ENCODE peak calls at places on chromosomes 5 and 9, in six cellular contexts. U is GM12891, D is GM12878, R is H1, F is HepG2, V is K562. B is an unnamed sample.

GRCh38 chr5:126137771-126138474 is 285.3 kb upstream of the GRAMD2B start:
- DNase-seq in U (no peak), D (no peak), R (no peak), F (no peak), V (no peak), B (no peak)

GRCh38 chr9:127763918-127764384 is 14.5 kb downstream of the SH2D3C start:
- DNase-seq in U (no peak), D (no peak), R (peak), F (peak), V (peak), B (no peak)

GRCh38 chr9:89400398-89401116 is 82.3 kb downstream of the SECISBP2 start:
- DNase-seq in U (no peak), D (no peak), R (no peak), F (no peak), V (no peak), B (no peak)

GRCh38 chr5:151772868-151773561 is 1.3 kb downstream of the G3BP1 start:
- DNase-seq in U (no peak), D (no peak), R (no peak), F (no peak), V (no peak), B (no peak)

GRCh38 chr9:13388157-13388556 is 108.7 kb upstream of the MPDZ start:
- DNase-seq in U (no peak), D (no peak), R (no peak), F (no peak), V (no peak), B (no peak)

GRCh38 chr9:94441796-94442195 is 113.1 kb upstream of the PCAT7 start:
- DNase-seq in U (no peak), D (no peak), R (no peak), F (no peak), V (no peak), B (no peak)

GRCh38 chr5:160083012-160083436 is 36.2 kb downstream of the PWWP2A start:
- DNase-seq in U (no peak), D (no peak), R (no peak), F (no peak), V (no peak), B (no peak)

GRCh38 chr9:2461886-2462285 is 159.7 kb upstream of the VLDLR start:
- DNase-seq in U (no peak), D (no peak), R (no peak), F (no peak), V (no peak), B (no peak)

GRCh38 chr9:126383395-126384104 is 56.9 kb downstream of the MVB12B start:
- DNase-seq in U (no peak), D (no peak), R (peak), F (no peak), V (no peak), B (no peak)

GRCh38 chr9:28792736-28793135 is 1219.5 kb upstream of the C9orf72 start:
- DNase-seq in U (no peak), D (no peak), R (no peak), F (no peak), V (no peak), B (no peak)

GRCh38 chr5:131947445-131947844 is 2.0 kb upstream of the MEIKIN start:
- DNase-seq in U (no peak), D (no peak), R (no peak), F (no peak), V (no peak), B (no peak)

GRCh38 chr5:132500244-132500930 is 9.8 kb upstream of the IRF1 start:
- DNase-seq in U (no peak), D (no peak), R (peak), F (no peak), V (no peak), B (no peak)

GRCh38 chr9:127488946-127489345 is 37.6 kb downstream of the LRSAM1 start:
- DNase-seq in U (no peak), D (no peak), R (no peak), F (no peak), V (no peak), B (no peak)

GRCh38 chr5:82885657-82886389 is 191.4 kb downstream of the TMEM167A start:
- DNase-seq in U (no peak), D (peak), R (no peak), F (no peak), V (no peak), B (no peak)

GRCh38 chr5:172600571-172600970 is 40.5 kb upstream of the NEURL1B start:
- DNase-seq in U (no peak), D (no peak), R (no peak), F (no peak), V (no peak), B (no peak)

GRCh38 chr5:138632900-138633489 is 57.8 kb upstream of the HSPA9 start:
- DNase-seq in U (peak), D (peak), R (peak), F (peak), V (peak), B (no peak)
- TF ChIP-seq TAF1 in U (no peak), D (no peak), R (no peak), F (no peak), V (no peak), B (no peak)

DNA sequence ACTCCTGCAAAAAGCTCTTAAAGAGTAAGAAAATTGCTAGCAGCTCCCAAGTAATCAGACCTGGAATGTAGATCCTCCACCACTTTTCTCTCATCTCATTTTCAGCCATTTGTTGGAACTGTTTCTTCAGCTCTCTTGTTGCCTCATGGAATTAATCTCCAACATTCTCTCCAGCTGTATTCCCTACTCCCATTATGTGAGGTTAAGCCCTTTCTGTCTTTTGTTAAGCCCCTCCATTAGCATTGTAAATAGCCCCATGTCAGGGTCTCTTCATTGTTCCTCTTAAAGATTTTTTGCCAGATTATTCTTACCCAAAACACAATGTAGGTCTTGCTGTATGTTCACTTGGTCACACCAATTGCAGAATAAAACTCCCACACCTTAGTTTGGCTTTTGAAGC is 119.8 kb downstream of the PLPPR1 start:
- DNase-seq in U (no peak), D (no peak), R (no peak), F (no peak), V (no peak), B (no peak)
- TF ChIP-seq POLR2AphosphoS5 in U (no peak), D (no peak), R (no peak), F (no peak), V (no peak), B (no peak)

GRCh38 chr5:87503004-87503403 is 90.3 kb upstream of the CCNH start:
- DNase-seq in U (no peak), D (no peak), R (no peak), F (no peak), V (no peak), B (no peak)

GRCh38 chr5:87499478-87500410 is 87.0 kb upstream of the CCNH start:
- DNase-seq in U (no peak), D (no peak), R (peak), F (no peak), V (no peak), B (no peak)
- TF ChIP-seq POLR2A in U (no peak), D (no peak), R (no peak), F (no peak), V (no peak), B (no peak)

DNA sequence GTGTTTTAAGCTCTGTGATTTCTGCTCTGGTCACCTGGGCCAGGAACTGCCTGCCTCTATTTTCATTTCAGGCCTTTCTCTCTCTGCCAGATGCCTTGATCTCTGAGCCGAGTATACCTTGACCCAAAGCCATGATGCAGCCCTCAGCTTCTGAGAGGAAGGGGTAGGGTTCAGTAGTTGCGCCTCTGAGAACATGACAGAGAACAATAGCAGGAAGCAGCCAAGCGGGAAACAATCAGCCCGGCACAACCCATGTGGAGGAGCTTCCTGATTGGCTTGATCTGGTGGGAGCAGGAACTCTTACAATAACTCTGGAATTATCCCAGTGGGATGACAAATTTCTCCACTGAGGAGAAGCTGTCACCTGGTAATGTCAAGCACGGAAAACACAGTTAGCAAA is 127.4 kb downstream of the PALM2AKAP2 start:
- DNase-seq in U (no peak), D (no peak), R (no peak), F (no peak), V (no peak), B (peak)
- TF ChIP-seq TAF1 in U (no peak), D (no peak), R (no peak), F (no peak), V (no peak), B (no peak)

DNA sequence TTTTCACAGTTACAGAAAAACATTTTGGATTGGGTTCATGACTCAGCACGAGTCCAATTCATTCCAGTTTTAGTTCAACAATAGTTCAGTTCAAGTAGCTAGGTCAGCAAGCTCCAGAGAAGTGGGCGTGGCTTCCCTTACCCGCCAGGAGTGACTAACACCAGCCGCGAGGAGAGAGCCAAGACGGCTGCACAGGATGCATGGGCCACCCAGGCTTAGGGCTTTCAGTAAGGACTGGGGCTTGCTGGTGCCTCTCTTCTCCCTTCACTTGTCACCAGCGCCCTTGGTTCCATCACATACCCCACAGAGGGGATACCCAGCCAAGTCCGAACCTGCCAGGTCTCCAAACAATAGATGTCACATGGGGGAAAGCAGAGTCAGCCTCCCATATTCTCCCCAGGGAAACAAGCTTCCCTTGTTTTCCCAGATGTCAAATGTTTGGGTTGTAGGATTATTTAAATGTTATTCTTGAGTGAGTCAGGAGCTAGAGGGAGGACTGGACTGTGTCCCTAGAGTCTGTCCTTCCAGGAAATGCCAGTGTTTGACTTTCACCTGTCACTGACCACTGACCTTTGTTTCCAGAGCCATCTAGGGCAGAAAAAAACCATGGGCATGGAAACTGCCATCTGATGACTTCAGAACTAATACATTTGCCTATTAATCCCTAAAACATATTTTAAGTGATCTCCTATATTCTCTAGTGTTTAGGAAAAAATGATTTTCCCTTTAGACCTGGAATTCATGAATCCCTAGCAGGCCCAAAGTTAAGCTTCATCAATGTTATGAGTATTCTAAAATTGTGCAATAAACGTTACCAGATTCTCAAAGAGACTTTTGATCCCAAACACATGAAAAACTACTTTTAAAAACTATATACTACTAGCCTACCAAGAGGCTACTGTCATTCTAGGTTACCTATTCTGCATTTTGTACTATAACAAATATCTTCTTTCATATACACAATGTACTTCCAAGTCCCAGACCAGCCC is 51.9 kb downstream of the NIPAL4 start:
- DNase-seq in U (no peak), D (no peak), R (no peak), F (peak), V (peak), B (no peak)
- TF ChIP-seq POLR2AphosphoS5 in U (no peak), D (no peak), R (no peak), F (no peak), V (no peak), B (no peak)

DNA sequence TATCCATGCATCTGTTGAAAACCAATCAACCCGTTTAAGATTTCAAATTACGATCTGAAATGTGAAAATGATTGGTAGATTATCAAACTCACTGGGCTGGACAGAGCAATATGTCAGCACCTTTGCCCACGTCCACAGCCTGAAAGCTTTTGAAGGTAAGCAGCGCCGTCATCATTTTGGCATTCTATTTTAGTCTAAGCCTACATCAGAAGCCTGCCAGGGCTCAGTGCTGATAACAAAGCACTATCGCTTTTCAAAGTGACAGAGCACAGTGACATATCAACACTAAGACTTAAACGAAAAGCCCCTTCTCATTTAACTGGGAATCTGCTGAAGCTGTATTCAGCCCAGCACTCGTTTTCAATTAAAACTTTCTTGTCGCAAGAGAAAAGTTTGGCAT is 1076.3 kb downstream of the PTPRD start:
- DNase-seq in U (no peak), D (no peak), R (no peak), F (no peak), V (no peak), B (no peak)
- TF ChIP-seq POLR2A in U (no peak), D (no peak), R (no peak), F (no peak), V (no peak), B (no peak)

B was measured in GM12892.